ENCODE peak calls at places on chromosomes 12 and 14, in four cellular contexts. One of them, this sample, is unnamed.

GRCh38 chr12:117662620-117663395 is 301.4 kb upstream of the NOS1 start:
- DNase-seq in testis: no peak
- DNase-seq in GM23248: peak
- DNase-seq in left colon: no peak
- DNase-seq in this sample: no peak

GRCh38 chr14:33375781-33376180 is 437.1 kb downstream of the NPAS3 start:
- DNase-seq in testis: no peak
- DNase-seq in GM23248: no peak
- DNase-seq in left colon: no peak
- DNase-seq in this sample: no peak

GRCh38 chr14:98960617-98961013 is 311.4 kb downstream of the BCL11B start:
- DNase-seq in testis: no peak
- DNase-seq in GM23248: no peak
- DNase-seq in left colon: no peak
- DNase-seq in this sample: no peak

GRCh38 chr12:77166711-77167110 is 101.3 kb upstream of the E2F7 start:
- DNase-seq in testis: no peak
- DNase-seq in GM23248: peak
- DNase-seq in left colon: no peak
- DNase-seq in this sample: no peak

GRCh38 chr14:78083837-78084236 is 86.3 kb upstream of the NRXN3 start:
- DNase-seq in testis: no peak
- DNase-seq in GM23248: peak
- DNase-seq in left colon: no peak
- DNase-seq in this sample: no peak

GRCh38 chr14:63573579-63573978 is 30.4 kb upstream of the PPP2R5E start:
- DNase-seq in testis: no peak
- DNase-seq in GM23248: peak
- DNase-seq in left colon: no peak
- DNase-seq in this sample: no peak

GRCh38 chr12:6849427-6849826 is 1.7 kb downstream of the CDCA3 start:
- DNase-seq in testis: no peak
- DNase-seq in GM23248: no peak
- DNase-seq in left colon: no peak
- DNase-seq in this sample: no peak

GRCh38 chr12:39145175-39145999 is 240.0 kb upstream of the CPNE8 start:
- DNase-seq in testis: peak
- DNase-seq in GM23248: peak
- DNase-seq in left colon: peak
- DNase-seq in this sample: peak

GRCh38 chr14:105536691-105537579 is 10.6 kb downstream of the TMEM121 start:
- DNase-seq in testis: no peak
- DNase-seq in GM23248: no peak
- DNase-seq in left colon: peak
- DNase-seq in this sample: no peak

GRCh38 chr14:32565256-32565655 is 236.2 kb downstream of the AKAP6 start:
- DNase-seq in testis: no peak
- DNase-seq in GM23248: no peak
- DNase-seq in left colon: no peak
- DNase-seq in this sample: no peak

This sample was measured in Ammon's horn.